ENCODE peak calls at places on chromosome 13, in five cellular contexts. D is lower lobe of right lung, E is Caco-2, Z is BJ, Y is IMR-90. O is an unnamed sample.
A peak's percentile ranks its signal among the peaks of the same experiment; 100 is the strongest.

GRCh38 chr13:51689597-51689996 is 105.3 kb downstream of the WDFY2 start:
- DNase-seq in D (no peak), Z (no peak), E (peak; percentile 14), Y (no peak), O (no peak)

GRCh38 chr13:75194717-75195116 is 287.3 kb downstream of the TBC1D4 start:
- DNase-seq in Y (no peak), E (no peak), D (no peak), Z (no peak), O (no peak)

GRCh38 chr13:110108348-110109139 is 198.4 kb downstream of the COL4A1 start:
- DNase-seq in Y (peak; percentile 88), D (peak; percentile 73), Z (no peak), E (peak; percentile 84), O (peak; percentile 67)

GRCh38 chr13:98556968-98557591 is 19.8 kb downstream of the STK24 start:
- DNase-seq in Y (peak; percentile 32), E (peak; percentile 39), Z (no peak), D (no peak), O (no peak)

GRCh38 chr13:111906306-111906705 is 160.6 kb upstream of the SOX1 start:
- DNase-seq in E (no peak), D (no peak), Z (no peak), Y (no peak), O (no peak)

GRCh38 chr13:108827637-108828036 is 198.2 kb downstream of the MYO16 start:
- DNase-seq in Y (no peak), E (no peak), D (no peak), Z (no peak), O (no peak)

GRCh38 chr13:101942535-101943157 is 459.2 kb downstream of the FGF14 start:
- DNase-seq in E (no peak), Y (no peak), D (no peak), Z (no peak), O (no peak)

GRCh38 chr13:84192125-84192524 is 309.9 kb upstream of the SLITRK1 start:
- DNase-seq in D (no peak), Z (peak; percentile 81), Y (peak; percentile 76), E (no peak), O (no peak)

GRCh38 chr13:98453254-98453843 is 123.6 kb downstream of the STK24 start:
- DNase-seq in E (no peak), D (no peak), Z (no peak), Y (no peak), O (no peak)

GRCh38 chr13:71880753-71881541 is 13.9 kb upstream of the DACH1 start:
- DNase-seq in Z (no peak), Y (no peak), D (no peak), E (no peak), O (no peak)

GRCh38 chr13:51324714-51325440 is 14.6 kb upstream of the SERPINE3 start:
- DNase-seq in Z (no peak), E (no peak), Y (no peak), D (no peak), O (no peak)

GRCh38 chr13:75050419-75051066 is 431.4 kb downstream of the TBC1D4 start:
- DNase-seq in Z (peak; percentile 15), E (no peak), D (no peak), Y (peak; percentile 1), O (no peak)

GRCh38 chr13:102846261-102847015 is 606 bp downstream of the ERCC5 start:
- DNase-seq in Y (peak; percentile 30), D (peak; percentile 67), E (peak; percentile 34), Z (no peak), O (peak; percentile 24)

GRCh38 chr13:57627663-57628062 is 3.9 kb upstream of the PCDH17 start:
- DNase-seq in Z (no peak), E (peak; percentile 35), Y (peak; percentile 2), D (no peak), O (no peak)
- TF ChIP-seq CTCF in Z (peak; percentile 58), E (peak; percentile 77), Y (peak; percentile 46), D (peak; percentile 77), O (peak; percentile 86)

DNA sequence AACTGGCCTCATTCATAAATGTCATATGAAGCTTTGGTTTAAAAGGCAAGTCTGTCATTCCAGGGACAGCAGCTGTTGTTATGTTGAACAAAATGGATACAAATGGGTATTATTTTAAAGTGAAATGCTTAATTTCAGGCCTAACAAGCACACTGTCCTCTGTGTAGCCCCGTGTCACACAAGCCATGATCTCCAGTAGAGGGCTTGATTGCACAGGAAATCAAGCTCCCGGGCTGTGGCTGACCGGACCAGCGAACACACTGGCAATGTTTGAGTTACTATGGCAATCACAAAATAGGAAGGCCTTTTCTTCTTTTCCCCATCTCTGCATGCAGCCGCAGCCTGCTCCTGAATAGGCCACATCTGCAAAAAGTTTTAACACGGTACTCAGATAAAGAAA is 64.0 kb upstream of the GSX1 start:
- DNase-seq in Y (no peak), Z (no peak), E (peak; percentile 37), D (no peak), O (peak; percentile 28)
- TF ChIP-seq CTCF in Y (no peak), Z (no peak), E (peak; percentile 8), D (no peak), O (no peak)

GRCh38 chr13:31051999-31052398 is 109.7 kb downstream of the HSPH1 start:
- DNase-seq in Y (peak; percentile 8), D (no peak), E (peak; percentile 10), Z (no peak), O (no peak)
- TF ChIP-seq CTCF in Y (no peak), D (no peak), E (no peak), Z (no peak), O (no peak)

GRCh38 chr13:40789275-40790231 is at the start of gene SLC25A15:
- DNase-seq in E (peak; percentile 96), Z (no peak), D (peak; percentile 90), Y (peak; percentile 72), O (peak; percentile 87)
- TF ChIP-seq CTCF in E (peak; percentile 30), Z (no peak), D (peak; percentile 42), Y (peak; percentile 43), O (no peak)

GRCh38 chr13:23348270-23349126 is 85.0 kb downstream of the SACS start:
- DNase-seq in E (no peak), D (no peak), Y (no peak), Z (no peak), O (no peak)
- TF ChIP-seq CTCF in E (no peak), D (no peak), Y (peak; percentile 7), Z (no peak), O (no peak)

DNA sequence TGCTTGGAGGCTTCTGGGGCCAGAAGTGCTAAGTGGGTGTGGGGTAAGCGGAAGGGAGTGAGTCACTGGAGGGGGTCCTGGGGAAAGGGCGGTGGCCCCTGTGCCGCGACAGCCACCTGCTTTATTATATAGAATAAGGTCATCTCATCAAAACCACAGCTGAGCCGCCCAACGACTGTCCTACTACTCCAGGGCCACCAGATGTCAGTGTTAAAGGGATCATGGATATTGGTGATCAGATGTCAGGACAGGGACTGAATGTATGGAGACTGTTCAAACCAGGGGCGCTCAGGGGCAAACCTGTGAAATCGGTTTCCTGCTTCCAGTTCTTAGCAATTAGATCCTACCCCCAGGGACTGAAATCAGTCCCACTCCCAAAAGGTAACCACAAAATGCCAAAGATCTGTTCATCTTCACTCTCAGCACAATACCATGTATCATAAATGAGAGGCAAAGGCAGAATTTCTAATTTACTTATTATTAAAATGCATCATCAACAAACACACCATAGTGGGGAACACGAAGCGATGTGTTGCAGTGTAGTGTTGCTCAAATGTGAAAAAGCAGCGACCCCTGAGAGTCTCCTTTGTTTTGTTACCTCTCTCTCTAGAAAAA is 24.5 kb downstream of the ARL11 start:
- DNase-seq in D (no peak), Z (no peak), E (peak; percentile 72), Y (peak; percentile 10), O (peak; percentile 45)
- TF ChIP-seq CTCF in D (peak; percentile 42), Z (peak; percentile 53), E (peak; percentile 75), Y (peak; percentile 32), O (peak; percentile 48)

DNA sequence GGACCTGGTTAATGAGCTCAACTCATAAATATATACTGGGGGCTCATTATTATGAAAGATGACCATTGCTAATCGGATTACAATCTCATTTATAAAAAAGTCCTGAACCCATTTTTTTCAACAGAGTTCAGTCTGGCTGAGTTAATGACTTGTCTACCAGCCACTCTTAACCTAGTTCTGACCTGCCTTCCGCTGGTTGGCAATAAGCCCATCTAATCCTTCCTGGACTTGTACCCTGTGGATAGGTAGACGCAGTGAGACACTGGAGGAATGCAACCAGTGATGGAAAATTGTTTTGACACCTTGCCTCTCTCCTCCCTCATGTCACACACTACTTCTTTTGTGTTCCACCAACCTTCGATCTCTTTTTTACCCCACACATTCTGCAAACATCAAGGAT is 279.9 kb downstream of the FOXO1 start:
- DNase-seq in D (no peak), Z (no peak), E (no peak), Y (no peak), O (no peak)
- TF ChIP-seq CTCF in D (no peak), Z (no peak), E (no peak), Y (no peak), O (no peak)

GRCh38 chr13:42495256-42495655 is 78.7 kb upstream of the TNFSF11 start:
- DNase-seq in Z (no peak), Y (no peak), E (no peak), D (no peak), O (no peak)

GRCh38 chr13:42494157-42494556 is 79.8 kb upstream of the TNFSF11 start:
- DNase-seq in Z (no peak), Y (no peak), E (no peak), D (no peak), O (no peak)

GRCh38 chr13:42497798-42498197 is 76.2 kb upstream of the TNFSF11 start:
- DNase-seq in E (no peak), Z (no peak), D (no peak), Y (peak; percentile 40), O (no peak)

GRCh38 chr13:42495751-42496150 is 78.2 kb upstream of the TNFSF11 start:
- DNase-seq in E (no peak), D (no peak), Z (no peak), Y (no peak), O (no peak)

DNA sequence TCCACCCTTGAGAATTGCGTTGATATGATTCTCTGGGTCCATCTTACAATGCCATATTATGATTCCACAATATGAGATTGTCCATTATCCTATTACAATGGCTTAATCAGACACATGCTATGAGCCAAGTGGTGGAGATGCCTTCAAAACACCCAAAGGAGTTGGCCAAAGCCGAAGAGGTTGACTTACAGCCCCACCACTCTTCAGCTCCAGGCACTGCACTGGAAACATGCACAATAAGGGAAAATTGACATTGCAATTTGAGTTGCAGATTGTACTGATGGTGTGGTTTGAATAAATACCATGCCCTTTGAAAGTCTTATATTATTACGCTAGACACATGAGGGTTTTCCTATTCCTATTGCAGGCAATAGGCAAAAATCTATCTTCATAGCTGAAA is 75.4 kb upstream of the TNFSF11 start:
- DNase-seq in Y (no peak), E (no peak), D (no peak), Z (no peak), O (no peak)
- TF ChIP-seq CTCF in Y (no peak), E (no peak), D (no peak), Z (no peak), O (no peak)

GRCh38 chr13:41463823-41464602 is 6.7 kb downstream of the RGCC start:
- DNase-seq in E (no peak), Y (no peak), Z (no peak), D (no peak), O (no peak)
- TF ChIP-seq CTCF in E (no peak), Y (no peak), Z (no peak), D (no peak), O (no peak)